ENCODE peak calls at places on chromosomes 13 and 19, in six cellular contexts. Z is A549, J is K562, D is HepG2, X is GM12878, R is endothelial cell of umbilical vein. B is an unnamed sample.

GRCh38 chr13:106916329-106916728 is 348.4 kb upstream of the ARGLU1 start:
- DNase-seq in R (no peak), Z (no peak), D (no peak), X (no peak), J (no peak), B (no peak)

GRCh38 chr13:93709511-93710244 is 483.1 kb downstream of the GPC6 start:
- DNase-seq in X (no peak), R (no peak), J (no peak), Z (no peak), D (no peak), B (no peak)

GRCh38 chr19:49560358-49560900 is 19.9 kb downstream of the NOSIP start:
- DNase-seq in X (no peak), Z (no peak), D (no peak), J (peak; percentile 60), R (no peak), B (no peak)

GRCh38 chr13:27569405-27569804 is 50.9 kb downstream of the LNX2 start:
- DNase-seq in J (no peak), D (no peak), X (peak; percentile 24), R (no peak), Z (no peak), B (no peak)

GRCh38 chr13:101728021-101728420 is 275.5 kb downstream of the ITGBL1 start:
- DNase-seq in Z (no peak), J (no peak), R (no peak), X (no peak), D (no peak), B (no peak)

GRCh38 chr19:1422360-1422759 is 15.0 kb downstream of the DAZAP1 start:
- DNase-seq in X (no peak), R (no peak), J (no peak), D (no peak), Z (no peak), B (no peak)

GRCh38 chr19:53598361-53598760 is 33.4 kb upstream of the DPRX start:
- DNase-seq in Z (no peak), X (no peak), R (no peak), J (no peak), D (no peak), B (no peak)

GRCh38 chr19:38989066-38989605 is 13.6 kb upstream of the FBXO17 start:
- DNase-seq in D (no peak), X (no peak), R (no peak), Z (no peak), J (no peak), B (no peak)

GRCh38 chr13:101398920-101399319 is 17.4 kb downstream of the NALCN start:
- DNase-seq in Z (no peak), D (no peak), X (no peak), J (no peak), R (peak; percentile 26), B (no peak)

GRCh38 chr13:23551213-23552008 is 18.8 kb upstream of the TNFRSF19 start:
- DNase-seq in J (no peak), D (no peak), X (no peak), Z (no peak), R (no peak), B (no peak)

GRCh38 chr13:75305057-75305456 is 176.9 kb downstream of the TBC1D4 start:
- DNase-seq in D (no peak), R (peak; percentile 44), Z (no peak), J (no peak), X (no peak), B (no peak)

GRCh38 chr19:13060964-13061927 is 41.4 kb downstream of the LYL1 start:
- DNase-seq in J (peak; percentile 88), Z (peak; percentile 73), D (peak; percentile 70), R (peak; percentile 79), X (peak; percentile 11), B (peak; percentile 74)

GRCh38 chr13:24184855-24185254 is 24.3 kb downstream of the SPATA13 start:
- DNase-seq in X (no peak), R (no peak), Z (no peak), D (no peak), J (no peak), B (no peak)

GRCh38 chr13:45542391-45542790 is 73.1 kb downstream of the ERICH6B start:
- DNase-seq in R (no peak), Z (no peak), X (no peak), D (no peak), J (no peak), B (no peak)

GRCh38 chr19:42443944-42444398 is 1.2 kb upstream of the CXCL17 start:
- DNase-seq in X (no peak), Z (no peak), J (no peak), D (peak; percentile 95), R (no peak), B (no peak)

DNA sequence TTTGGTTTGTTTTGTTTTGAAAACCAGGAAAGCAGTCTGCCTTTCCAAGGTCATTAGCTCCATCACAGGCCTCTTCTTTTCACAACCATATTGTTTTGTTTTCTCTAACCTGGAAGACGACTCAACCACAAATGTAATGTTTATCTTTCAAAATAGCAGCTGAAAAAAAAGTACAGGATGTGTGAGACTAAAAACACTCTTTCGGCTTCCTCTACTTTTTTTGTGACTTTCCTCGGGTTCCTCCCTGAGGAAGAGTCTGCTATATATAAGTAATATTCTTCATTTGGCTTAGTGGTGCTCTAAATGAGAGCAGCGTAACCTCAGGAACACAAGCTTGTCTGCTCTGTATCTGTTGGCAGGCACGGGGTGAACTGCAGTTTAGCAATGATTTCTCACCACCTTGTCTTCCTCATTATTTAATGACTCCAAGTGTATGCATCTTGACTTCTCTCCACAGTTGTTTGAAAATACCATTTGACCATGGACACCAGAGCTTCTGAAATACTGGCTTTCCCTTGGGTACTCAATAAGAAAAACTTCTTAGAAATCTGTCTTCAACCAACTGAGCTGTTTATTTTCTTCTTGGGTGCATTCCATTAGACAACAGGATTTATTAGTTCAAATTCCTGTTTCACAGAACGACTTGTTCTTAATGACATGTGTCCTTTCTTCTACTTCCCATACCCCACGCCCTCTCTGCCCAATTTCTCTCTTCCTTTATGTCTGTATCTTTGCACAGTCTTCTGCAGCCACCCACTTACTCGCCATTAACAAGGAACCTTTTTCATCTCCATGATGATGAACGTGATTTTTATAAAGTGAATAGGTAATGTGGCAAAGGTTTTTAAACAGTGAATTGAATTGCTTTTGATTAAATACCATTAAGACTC is 11.5 kb upstream of the ITM2B start:
- DNase-seq in R (peak; percentile 41), D (no peak), J (no peak), Z (no peak), X (no peak), B (peak; percentile 50)
- TF ChIP-seq MYC in R (no peak), D (no peak), J (no peak), Z (no peak), X (no peak), B (no peak)

GRCh38 chr13:50910483-50910805 is 853 bp downstream of the RNASEH2B start:
- DNase-seq in R (peak; percentile 42), Z (peak; percentile 25), X (no peak), D (peak; percentile 29), J (no peak), B (peak; percentile 79)
- TF ChIP-seq MYC in R (no peak), Z (no peak), X (no peak), D (no peak), J (no peak), B (no peak)

GRCh38 chr13:76385606-76386005 is 500.6 kb downstream of the KCTD12 start:
- DNase-seq in D (no peak), J (no peak), Z (no peak), R (no peak), X (no peak), B (no peak)

GRCh38 chr13:76383671-76384461 is 502.3 kb downstream of the KCTD12 start:
- DNase-seq in X (no peak), D (no peak), R (peak; percentile 69), Z (no peak), J (no peak), B (no peak)

GRCh38 chr13:76389321-76389720 is 496.9 kb downstream of the KCTD12 start:
- DNase-seq in R (no peak), D (no peak), Z (no peak), X (no peak), J (no peak), B (no peak)

GRCh38 chr13:76386316-76386715 is 499.9 kb downstream of the KCTD12 start:
- DNase-seq in D (no peak), J (no peak), X (no peak), R (no peak), Z (no peak), B (no peak)

GRCh38 chr13:76387561-76387960 is 498.6 kb downstream of the KCTD12 start:
- DNase-seq in R (no peak), D (no peak), Z (no peak), J (no peak), X (no peak), B (peak; percentile 7)
- TF ChIP-seq MYC in R (no peak), D (no peak), Z (no peak), J (no peak), X (no peak), B (no peak)

GRCh38 chr13:35990196-35990595 is 141.0 kb downstream of the DCLK1 start:
- DNase-seq in J (no peak), D (no peak), X (no peak), Z (no peak), R (no peak), B (no peak)
- TF ChIP-seq MYC in J (no peak), D (no peak), X (no peak), Z (no peak), R (no peak), B (no peak)

B was measured in NB4.